ENCODE peak calls at places on chromosomes 12 and 14, in nine cellular contexts. W, S, D, Y, X, E, R, K and A are unnamed samples.

GRCh38 chr12:124543591-124544310 is 23.7 kb downstream of the NCOR2 start:
- DNase-seq in S (no peak), K (peak), R (no peak), Y (peak), D (no peak), E (no peak), X (no peak), W (no peak), A (no peak)

GRCh38 chr12:56119361-56119796 is 1.3 kb downstream of the ZC3H10 start:
- DNase-seq in Y (peak), S (peak), K (peak), D (peak), E (peak), W (peak), R (peak), X (peak), A (peak)

GRCh38 chr14:92456215-92457017 is 57.2 kb upstream of the RIN3 start:
- DNase-seq in D (peak), Y (peak), X (peak), S (peak), E (peak), K (peak), W (peak), R (peak), A (no peak)

GRCh38 chr14:21978184-21978998 is 304.8 kb upstream of the OR4E1 start:
- DNase-seq in Y (no peak), R (peak), S (no peak), K (peak), E (peak), D (peak), W (peak), X (peak), A (no peak)

GRCh38 chr12:127537070-127537469 is 729.9 kb upstream of the TMEM132C start:
- DNase-seq in S (no peak), D (no peak), E (no peak), X (no peak), K (no peak), W (no peak), Y (no peak), R (no peak), A (no peak)

GRCh38 chr12:83323866-83324265 is 637.2 kb downstream of the TMTC2 start:
- DNase-seq in R (no peak), X (no peak), Y (no peak), E (no peak), K (no peak), D (no peak), S (no peak), W (no peak), A (no peak)

GRCh38 chr14:106277503-106277902 is 751.1 kb downstream of the TMEM121 start:
- DNase-seq in W (no peak), D (no peak), S (no peak), Y (no peak), E (no peak), R (no peak), X (no peak), K (no peak), A (no peak)

GRCh38 chr14:68961781-68962584 is 17.1 kb downstream of the ACTN1 start:
- DNase-seq in D (peak), K (peak), W (no peak), E (no peak), R (no peak), S (peak), Y (peak), X (no peak), A (no peak)

GRCh38 chr12:50110127-50110761 is 1.8 kb upstream of the COX14 start:
- DNase-seq in R (no peak), K (no peak), X (no peak), S (no peak), E (no peak), D (no peak), Y (no peak), W (peak), A (no peak)

GRCh38 chr14:77313374-77313773 is 7.3 kb downstream of the POMT2 start:
- DNase-seq in W (no peak), K (no peak), X (no peak), S (no peak), R (no peak), D (no peak), Y (no peak), E (no peak), A (no peak)

GRCh38 chr14:104687601-104688504 is 1.6 kb upstream of the INF2 start:
- DNase-seq in Y (peak), S (peak), R (peak), K (peak), X (peak), W (peak), D (peak), E (peak), A (no peak)

GRCh38 chr12:128408669-128409068 is 141.7 kb downstream of the TMEM132C start:
- DNase-seq in W (no peak), E (no peak), Y (no peak), R (no peak), D (no peak), S (no peak), K (no peak), X (no peak), A (no peak)

GRCh38 chr12:4809449-4810218 is 89.4 kb downstream of the GALNT8 start:
- DNase-seq in R (no peak), X (no peak), E (no peak), Y (peak), K (no peak), S (no peak), D (peak), W (no peak), A (no peak)
- H3K4me3 ChIP-seq in R (no peak), X (peak), E (peak), Y (no peak), K (peak), S (peak), D (peak), W (peak), A (peak)

GRCh38 chr14:55302367-55302766 is 31.1 kb downstream of the FBXO34 start:
- DNase-seq in W (no peak), E (no peak), R (no peak), S (no peak), X (no peak), Y (no peak), K (no peak), D (no peak), A (no peak)
- H3K4me3 ChIP-seq in W (no peak), E (no peak), R (no peak), S (no peak), X (no peak), Y (no peak), K (no peak), D (no peak), A (no peak)

DNA sequence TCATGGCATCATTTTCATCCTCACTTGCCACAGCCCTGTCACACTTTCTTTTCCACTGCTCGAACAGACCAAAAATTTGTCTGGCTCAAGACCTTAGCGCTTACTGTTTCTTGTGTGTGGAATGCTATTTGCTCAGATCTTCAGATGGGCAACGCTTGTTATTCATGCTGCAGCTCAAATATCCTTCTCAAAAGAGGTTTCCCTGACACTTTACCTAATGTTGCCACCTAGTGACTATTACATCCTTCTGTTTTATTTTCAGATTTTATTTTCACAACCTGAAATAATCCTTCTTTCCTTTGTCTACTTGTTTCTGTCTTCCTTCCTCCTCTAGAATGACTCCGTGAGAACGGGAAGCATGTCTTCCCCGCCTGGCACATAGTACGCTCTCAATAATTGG is 5.6 kb downstream of the FBXO33 start:
- DNase-seq in Y (peak), D (peak), E (peak), S (no peak), W (no peak), R (no peak), X (peak), K (peak), A (peak)
- H3K4me3 ChIP-seq in Y (no peak), D (peak), E (peak), S (no peak), W (no peak), R (no peak), X (no peak), K (no peak), A (no peak)

DNA sequence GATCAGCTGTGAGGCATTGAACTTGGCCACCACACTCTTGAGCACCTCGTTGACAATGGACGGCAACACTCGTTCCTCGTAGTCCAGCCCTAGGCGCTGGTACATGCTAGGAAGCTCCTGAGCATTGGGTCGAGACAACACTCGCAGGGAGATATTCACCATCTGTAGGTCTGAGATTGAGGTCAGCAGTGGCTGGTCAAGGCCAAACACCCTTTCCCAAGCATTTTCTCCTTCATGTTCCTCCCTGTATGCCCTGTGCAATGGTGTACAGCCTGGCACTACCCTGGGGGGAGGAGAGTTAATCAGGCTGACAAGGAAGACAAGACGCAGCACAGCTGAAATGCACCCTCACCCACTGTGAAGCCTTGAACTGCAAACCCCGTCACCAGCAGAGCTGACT is 2.0 kb downstream of the PHB2 start:
- DNase-seq in D (no peak), W (no peak), X (no peak), S (no peak), R (no peak), K (no peak), E (no peak), Y (no peak), A (no peak)
- H3K4me3 ChIP-seq in D (peak), W (no peak), X (no peak), S (no peak), R (peak), K (no peak), E (peak), Y (no peak), A (no peak)

GRCh38 chr12:112005419-112006395 is 7.3 kb downstream of the TMEM116 start:
- DNase-seq in R (peak), K (no peak), X (peak), Y (peak), S (no peak), D (peak), E (no peak), W (peak), A (no peak)
- H3K4me3 ChIP-seq in R (peak), K (no peak), X (no peak), Y (no peak), S (no peak), D (peak), E (no peak), W (no peak), A (no peak)

GRCh38 chr14:50399251-50400032 is 2.8 kb upstream of the CDKL1 start:
- DNase-seq in R (peak), K (peak), Y (peak), D (peak), W (no peak), X (peak), E (peak), S (peak), A (no peak)

GRCh38 chr14:50396636-50397460 is at the start of gene CDKL1:
- DNase-seq in Y (peak), D (peak), R (no peak), S (peak), K (peak), W (peak), X (peak), E (peak), A (peak)

GRCh38 chr14:50397461-50398196 is 948 bp upstream of the CDKL1 start:
- DNase-seq in E (peak), Y (no peak), W (no peak), S (peak), D (peak), K (peak), X (peak), R (no peak), A (no peak)

GRCh38 chr14:50394713-50395112 is 2.0 kb downstream of the CDKL1 start:
- DNase-seq in W (no peak), X (no peak), E (no peak), D (no peak), Y (no peak), K (no peak), S (no peak), R (no peak), A (no peak)

GRCh38 chr14:50395448-50395847 is 1.2 kb downstream of the CDKL1 start:
- DNase-seq in K (no peak), E (peak), W (no peak), S (peak), X (peak), R (no peak), Y (no peak), D (no peak), A (no peak)
- H3K4me3 ChIP-seq in K (peak), E (peak), W (no peak), S (peak), X (no peak), R (no peak), Y (peak), D (peak), A (no peak)

DNA sequence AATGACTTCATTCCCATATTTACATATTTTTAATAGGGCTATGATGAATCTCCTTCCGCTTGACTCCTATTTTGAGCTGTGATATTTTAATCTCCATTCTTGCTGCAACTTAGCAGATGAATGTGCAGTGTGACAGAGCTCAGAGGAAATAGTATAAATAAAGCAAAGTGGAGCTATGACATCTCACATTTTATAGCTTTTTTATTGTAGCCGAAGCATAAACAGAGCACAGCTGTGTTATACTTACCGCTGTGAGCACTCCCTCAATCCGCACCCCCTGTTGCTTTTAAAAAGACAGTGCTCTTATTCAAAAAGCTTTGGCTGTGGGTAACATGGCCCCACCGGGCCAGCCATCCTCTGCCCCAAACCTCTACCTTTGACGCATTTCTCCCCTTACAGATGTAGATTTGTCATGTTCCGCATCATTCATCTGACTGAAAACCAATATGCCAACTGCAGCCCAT is 429.1 kb upstream of the SOX5 start:
- DNase-seq in D (no peak), S (no peak), R (no peak), Y (peak), E (no peak), K (peak), W (no peak), X (no peak), A (no peak)
- H3K4me3 ChIP-seq in D (no peak), S (no peak), R (no peak), Y (no peak), E (no peak), K (no peak), W (no peak), X (no peak), A (no peak)

DNA sequence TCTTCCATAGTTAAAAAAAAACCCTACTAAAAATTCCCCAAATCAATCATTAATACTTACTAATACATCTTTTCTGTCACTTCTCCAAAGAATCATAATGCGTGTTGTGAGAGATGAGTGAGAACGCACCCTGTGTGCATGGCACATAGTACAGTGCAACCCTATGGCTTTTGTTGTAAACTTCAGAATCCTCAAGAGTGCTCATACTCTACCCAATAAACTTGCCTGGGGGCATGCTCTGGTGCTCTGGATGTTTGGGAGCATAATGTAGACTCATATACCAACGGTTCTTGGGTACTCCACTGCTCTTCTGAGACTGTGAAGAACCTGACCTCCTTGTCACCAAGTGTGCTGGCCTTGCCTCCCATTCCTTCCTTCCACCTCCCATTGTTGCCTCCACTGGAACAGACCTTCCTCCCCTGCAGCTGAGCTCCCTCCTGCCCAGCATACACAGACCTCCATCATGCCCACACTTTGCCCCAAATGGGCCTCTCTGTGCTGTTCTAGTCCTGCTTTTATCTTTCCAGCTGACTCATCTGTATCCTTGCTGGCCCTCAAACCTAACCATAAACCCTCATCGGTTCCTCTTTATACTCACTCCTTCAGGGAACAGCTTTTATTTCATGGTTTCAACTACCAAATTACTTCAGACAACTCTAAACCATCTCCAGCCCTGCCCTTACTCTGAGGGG is 8.9 kb downstream of the DCP1B start:
- DNase-seq in K (no peak), E (no peak), X (no peak), Y (no peak), W (no peak), S (no peak), R (no peak), D (no peak), A (no peak)
- H3K4me3 ChIP-seq in K (no peak), E (no peak), X (no peak), Y (no peak), W (no peak), S (no peak), R (no peak), D (no peak), A (no peak)